ENCODE peak calls at places on chromosome 17, in seven cellular contexts. Q is tibial artery; Y is fibroblast of lung; G is stimulated activated CD4-positive, alpha-beta T cell treated with anti-CD3 and anti-CD28 coated beads, Interleukin-1b, Interleukin-23, amount 100 ng/mL, for 1 hour; E is HuH-7; J is HTR-8/SVneo; A is ureter. I is an unnamed sample.

GRCh38 chr17:2874211-2874686 is 78.0 kb downstream of the RAP1GAP2 start:
- DNase-seq in Q (no peak), Y (no peak), G (no peak), E (no peak), J (no peak), A (no peak), I (no peak)

GRCh38 chr17:77857306-77857555 is 101.3 kb upstream of the TNRC6C start:
- DNase-seq in Q (no peak), Y (no peak), G (no peak), E (no peak), J (no peak), A (no peak), I (no peak)

GRCh38 chr17:80291691-80292487 is 31.2 kb downstream of the RNF213 start:
- DNase-seq in Q (no peak), Y (peak), G (no peak), E (no peak), J (no peak), A (no peak), I (no peak)

GRCh38 chr17:57294629-57295501 is 38.5 kb downstream of the MSI2 start:
- DNase-seq in Q (no peak), Y (peak), G (no peak), E (no peak), J (peak), A (no peak), I (no peak)

GRCh38 chr17:7173687-7174602 is 5.2 kb downstream of the ASGR1 start:
- DNase-seq in Q (peak), Y (peak), G (peak), E (no peak), J (no peak), A (peak), I (no peak)

GRCh38 chr17:56023851-56024250 is 129.4 kb upstream of the ANKFN1 start:
- DNase-seq in Q (no peak), Y (no peak), G (no peak), E (no peak), J (no peak), A (no peak), I (no peak)

GRCh38 chr17:27551701-27552466 is 79.1 kb upstream of the LGALS9 start:
- DNase-seq in Q (no peak), Y (peak), G (no peak), E (peak), J (no peak), A (no peak), I (no peak)

GRCh38 chr17:59897090-59897489 is 4.2 kb downstream of the RPS6KB1 start:
- DNase-seq in Q (no peak), Y (peak), G (no peak), E (no peak), J (no peak), A (no peak), I (no peak)

I was measured in cerebellar nuclear complex.